ENCODE peak calls at places on chromosomes 11 and 22, in ten cellular contexts. A is Peyer's patch, N is transverse colon, D is DND-41, F is sigmoid colon, R is mesendoderm, U is vagina, X is suprapubic skin, C is dorsolateral prefrontal cortex, E is fibroblast of lung. G is an unnamed sample.

GRCh38 chr11:57499413-57499982 is 16.0 kb downstream of the SLC43A1 start:
- DNase-seq in U (no peak), F (peak), R (peak), N (peak), X (peak), E (peak), A (peak), C (peak), D (no peak), G (no peak)

GRCh38 chr11:15968461-15969130 is 387.8 kb downstream of the SOX6 start:
- DNase-seq in A (no peak), N (no peak), F (no peak), E (peak), C (no peak), R (peak), U (no peak), X (no peak), D (no peak), G (no peak)

GRCh38 chr11:125348704-125349635 is 147.1 kb downstream of the FEZ1 start:
- DNase-seq in R (peak), A (peak), U (no peak), X (no peak), F (peak), D (peak), N (peak), E (peak), C (peak), G (peak)

GRCh38 chr11:15038963-15039362 is 34.4 kb upstream of the CALCB start:
- DNase-seq in N (no peak), F (no peak), U (no peak), X (no peak), E (peak), C (no peak), A (no peak), D (no peak), R (peak), G (no peak)

GRCh38 chr11:45285931-45286632 is at the start of gene SYT13:
- DNase-seq in C (peak), E (no peak), D (no peak), R (peak), X (no peak), N (peak), F (no peak), A (no peak), U (peak), G (no peak)

GRCh38 chr11:62195945-62196344 is 5.9 kb downstream of the SCGB1D1 start:
- DNase-seq in X (no peak), N (no peak), C (no peak), E (no peak), F (no peak), R (peak), D (no peak), U (no peak), A (no peak), G (no peak)

GRCh38 chr22:26535499-26535898 is 23.2 kb upstream of the TFIP11 start:
- DNase-seq in N (no peak), E (no peak), U (no peak), D (no peak), F (no peak), R (no peak), C (no peak), X (no peak), A (peak), G (no peak)

GRCh38 chr22:39746600-39747262 is 146.8 kb downstream of the ENTHD1 start:
- DNase-seq in E (no peak), R (no peak), A (no peak), U (no peak), C (no peak), N (no peak), F (no peak), D (peak), X (no peak), G (peak)

GRCh38 chr11:6258571-6258998 is 1.1 kb upstream of the CCKBR start:
- DNase-seq in A (no peak), U (no peak), N (no peak), E (no peak), D (no peak), F (no peak), C (peak), R (peak), X (no peak), G (no peak)

GRCh38 chr11:102517670-102518069 is 12.9 kb downstream of the MMP7 start:
- DNase-seq in X (no peak), F (no peak), N (no peak), E (no peak), C (no peak), A (no peak), U (no peak), D (no peak), R (no peak), G (no peak)

GRCh38 chr22:44668886-44669724 is 32.9 kb upstream of the PRR5 start:
- DNase-seq in N (no peak), F (no peak), E (no peak), R (no peak), D (no peak), A (no peak), U (no peak), X (no peak), C (no peak), G (no peak)

GRCh38 chr11:57432714-57433163 is 5.8 kb upstream of the SLC43A3 start:
- DNase-seq in R (no peak), A (no peak), C (no peak), N (no peak), X (no peak), U (no peak), F (no peak), D (no peak), E (peak), G (no peak)

GRCh38 chr11:8247312-8247711 is 16.4 kb downstream of the LMO1 start:
- DNase-seq in C (no peak), X (no peak), N (peak), U (no peak), F (no peak), R (no peak), D (peak), A (no peak), E (no peak), G (no peak)

GRCh38 chr11:114075891-114076441 is 16.5 kb downstream of the ZBTB16 start:
- DNase-seq in D (no peak), F (peak), C (no peak), R (peak), N (no peak), U (no peak), A (no peak), X (no peak), E (peak), G (peak)

GRCh38 chr11:15941206-15941770 is 415.1 kb downstream of the SOX6 start:
- DNase-seq in U (peak), C (no peak), A (no peak), E (no peak), N (no peak), F (no peak), D (no peak), X (no peak), R (peak), G (peak)

GRCh38 chr11:96447711-96448110 is 57.9 kb downstream of the JRKL start:
- DNase-seq in U (no peak), E (no peak), R (no peak), A (no peak), C (no peak), X (no peak), F (no peak), D (no peak), N (no peak), G (no peak)

GRCh38 chr11:44793350-44794090 is 66.8 kb downstream of the TSPAN18 start:
- DNase-seq in R (peak), F (no peak), N (no peak), C (no peak), A (no peak), X (no peak), U (no peak), D (no peak), E (peak), G (no peak)

GRCh38 chr11:45751430-45751829 is 53.5 kb upstream of the SLC35C1 start:
- DNase-seq in X (no peak), F (no peak), U (no peak), D (no peak), C (peak), R (peak), N (no peak), A (no peak), E (no peak), G (no peak)

GRCh38 chr11:120606116-120607010 is 94.8 kb downstream of the GRIK4 start:
- DNase-seq in D (no peak), X (no peak), A (no peak), C (no peak), N (no peak), U (no peak), F (no peak), E (no peak), R (no peak), G (no peak)

GRCh38 chr11:45771194-45771941 is 33.6 kb upstream of the SLC35C1 start:
- DNase-seq in A (peak), E (peak), R (peak), C (peak), X (peak), U (no peak), F (peak), D (peak), N (peak), G (peak)

DNA sequence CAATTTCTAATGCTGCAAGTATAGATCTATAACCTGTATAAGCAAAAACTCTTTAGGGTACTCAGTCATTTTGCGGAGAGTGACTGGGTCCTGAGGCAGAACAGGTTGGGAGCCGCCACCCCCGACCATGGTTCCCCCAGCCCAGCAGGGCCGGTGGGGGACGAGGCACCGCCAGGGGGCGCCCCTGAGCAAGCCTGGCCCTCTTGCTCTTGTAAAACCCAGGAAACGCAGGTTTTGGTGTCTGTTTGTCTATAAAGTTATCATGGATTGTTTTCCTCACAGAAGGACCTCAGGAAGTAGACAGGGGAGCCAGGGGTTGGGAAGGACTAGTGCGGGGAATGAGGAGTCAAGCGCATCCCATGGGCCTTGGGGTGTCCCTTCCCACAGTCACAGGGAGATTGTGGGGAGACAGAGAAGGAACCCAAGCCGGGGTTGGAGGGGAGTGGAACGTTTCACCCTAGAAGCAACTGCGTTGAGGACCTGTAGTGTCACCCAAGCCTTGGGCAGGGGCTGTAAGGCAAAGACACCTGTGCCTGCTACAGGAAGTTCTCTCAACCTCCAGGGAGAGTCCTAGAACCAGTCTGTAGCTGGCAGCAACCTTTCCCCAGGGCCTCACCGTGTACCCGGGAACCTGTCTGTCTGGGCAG is 26.4 kb downstream of the KCTD17 start:
- DNase-seq in F (no peak), N (peak), U (no peak), D (peak), E (peak), A (peak), X (no peak), R (peak), C (peak), G (peak)
- H3K4me3 ChIP-seq in F (no peak), N (no peak), U (no peak), D (no peak), E (no peak), A (no peak), X (no peak), R (no peak), C (no peak), G (no peak)

GRCh38 chr22:46361861-46362220 is 26.3 kb downstream of the TRMU start:
- DNase-seq in A (no peak), N (no peak), D (no peak), U (no peak), E (no peak), X (no peak), R (no peak), C (no peak), F (no peak), G (no peak)
- H3K4me3 ChIP-seq in A (no peak), N (no peak), D (no peak), U (no peak), E (no peak), X (no peak), R (no peak), C (no peak), F (no peak), G (no peak)

DNA sequence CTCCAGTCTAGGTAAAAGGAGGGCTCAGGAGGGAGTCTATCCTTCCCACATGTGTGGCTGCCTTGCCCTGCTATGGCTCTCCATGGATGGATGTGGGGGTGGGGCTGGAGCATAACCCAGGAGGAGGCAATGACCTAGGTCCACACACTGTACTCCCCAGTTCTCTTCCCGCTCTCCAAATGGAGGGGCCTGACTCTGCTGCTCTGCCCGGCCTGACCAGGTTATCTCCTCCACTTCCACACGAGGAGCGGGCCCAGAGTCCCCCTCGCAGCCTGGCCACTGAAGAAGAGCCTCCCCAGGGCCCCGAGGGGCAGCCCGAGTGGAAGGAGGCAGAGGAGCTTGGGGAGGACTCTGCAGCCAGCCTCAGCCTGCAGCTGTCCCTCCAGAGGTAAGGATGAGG is 53.8 kb downstream of the CEP164 start:
- DNase-seq in E (no peak), A (no peak), R (no peak), C (no peak), F (peak), N (no peak), D (no peak), U (no peak), X (no peak), G (no peak)
- H3K4me3 ChIP-seq in E (no peak), A (no peak), R (no peak), C (no peak), F (no peak), N (no peak), D (no peak), U (no peak), X (no peak), G (no peak)

GRCh38 chr11:65637794-65638317 is at the start of gene SIPA1:
- DNase-seq in X (no peak), R (peak), U (no peak), F (peak), C (peak), D (peak), N (peak), E (peak), A (peak), G (no peak)
- H3K4me3 ChIP-seq in X (peak), R (peak), U (peak), F (peak), C (peak), D (peak), N (peak), E (peak), A (peak), G (peak)

G was measured in Jurkat, Clone E6-1.